ENCODE peak calls at places on chromosomes 5 and 9, in eight cellular contexts. J is HEK293T, C is fibroblast of mammary gland, T is GM23248, G is BJ, F is lower lobe of right lung, R is GM12865, N is mesenteric fat pad. K is an unnamed sample.
A peak's percentile ranks its signal among the peaks of the same experiment; 100 is the strongest.

GRCh38 chr5:115366223-115366622 is 69.8 kb upstream of the CCDC112 start:
- DNase-seq in T (peak; percentile 93), F (no peak), R (no peak), G (peak; percentile 79), J (no peak), N (no peak), C (peak; percentile 88), K (no peak)

GRCh38 chr5:81606150-81606549 is 144.7 kb downstream of the SSBP2 start:
- DNase-seq in G (no peak), C (no peak), R (no peak), J (no peak), T (no peak), F (no peak), N (no peak), K (no peak)

GRCh38 chr9:38434833-38435232 is 10.6 kb upstream of the IGFBPL1 start:
- DNase-seq in C (no peak), F (no peak), T (peak; percentile 32), N (no peak), J (no peak), G (no peak), R (no peak), K (no peak)

GRCh38 chr5:174119386-174119785 is 73.9 kb downstream of the NSG2 start:
- DNase-seq in N (no peak), R (no peak), C (no peak), T (no peak), F (no peak), G (no peak), J (no peak), K (no peak)

GRCh38 chr5:101424530-101425175 is 521.6 kb upstream of the ST8SIA4 start:
- DNase-seq in G (no peak), J (no peak), T (peak; percentile 89), F (no peak), C (peak; percentile 93), N (no peak), R (no peak), K (no peak)

GRCh38 chr9:23644906-23645305 is 181.1 kb downstream of the ELAVL2 start:
- DNase-seq in J (no peak), N (no peak), C (no peak), F (no peak), G (no peak), T (no peak), R (no peak), K (no peak)

GRCh38 chr5:138711816-138712215 is 41.4 kb upstream of the CTNNA1 start:
- DNase-seq in R (no peak), N (no peak), C (no peak), T (no peak), J (no peak), F (no peak), G (no peak), K (no peak)

GRCh38 chr5:172283862-172284274 is 304 bp upstream of the UBTD2 start:
- DNase-seq in R (peak; percentile 86), C (peak; percentile 66), N (peak; percentile 95), J (peak; percentile 93), T (peak; percentile 92), G (no peak), F (peak; percentile 87), K (peak; percentile 85)

GRCh38 chr5:126972062-126972895 is 58.1 kb downstream of the MARCHF3 start:
- DNase-seq in N (no peak), F (no peak), J (no peak), C (no peak), G (no peak), R (peak; percentile 74), T (no peak), K (peak; percentile 85)

GRCh38 chr5:68795190-68795589 is 298.6 kb upstream of the SLC30A5 start:
- DNase-seq in N (no peak), T (no peak), G (no peak), R (no peak), C (no peak), F (no peak), J (no peak), K (no peak)

GRCh38 chr5:66796306-66797292 is 200.4 kb downstream of the MAST4 start:
- DNase-seq in C (peak; percentile 8), F (no peak), G (no peak), R (no peak), T (peak; percentile 58), N (no peak), J (no peak), K (no peak)

GRCh38 chr9:1474259-1474658 is 424.1 kb downstream of the DMRT2 start:
- DNase-seq in J (no peak), R (no peak), T (no peak), F (no peak), G (no peak), N (no peak), C (no peak), K (no peak)

GRCh38 chr5:95845401-95845800 is 22.9 kb upstream of the GLRX start:
- DNase-seq in G (no peak), J (no peak), C (no peak), R (no peak), F (no peak), N (no peak), T (no peak), K (no peak)

GRCh38 chr5:161167001-161167765 is 315.2 kb upstream of the ATP10B start:
- DNase-seq in C (no peak), T (no peak), G (no peak), N (no peak), J (no peak), R (no peak), F (no peak), K (no peak)

GRCh38 chr5:5351288-5352089 is 71.0 kb upstream of the ICE1 start:
- DNase-seq in C (peak; percentile 84), R (no peak), J (no peak), G (no peak), N (no peak), T (no peak), F (no peak), K (no peak)

GRCh38 chr9:71223953-71224538 is 102.6 kb upstream of the TRPM3 start:
- DNase-seq in J (no peak), F (no peak), G (peak; percentile 9), T (no peak), C (peak; percentile 2), R (no peak), N (no peak), K (no peak)

GRCh38 chr5:159071382-159071781 is 28.3 kb downstream of the EBF1 start:
- DNase-seq in C (no peak), F (no peak), N (no peak), R (no peak), T (no peak), J (no peak), G (no peak), K (no peak)

GRCh38 chr5:75262278-75262677 is 25.6 kb upstream of the ANKRD31 start:
- DNase-seq in J (no peak), C (no peak), R (no peak), G (no peak), F (no peak), N (no peak), T (no peak), K (no peak)

GRCh38 chr9:26163931-26164330 is 485.7 kb upstream of the TUSC1 start:
- DNase-seq in R (no peak), C (peak; percentile 62), N (no peak), J (no peak), F (no peak), T (peak; percentile 53), G (no peak), K (no peak)

GRCh38 chr9:3525088-3525835 is 539 bp downstream of the RFX3 start:
- DNase-seq in R (no peak), T (peak; percentile 59), J (peak; percentile 6), C (no peak), F (peak; percentile 63), N (no peak), G (no peak), K (peak; percentile 13)

K was measured in MM.1S.